ENCODE peak calls at places on chromosomes 16 and 17, in six cellular contexts. W is HFF-Myc, C is H9, Q is fibroblast of mammary gland, I is GM20000, V is gastrocnemius medialis. T is an unnamed sample.

GRCh38 chr17:4994081-4994595 is 3.2 kb downstream of the INCA1 start:
- DNase-seq in W (no peak), C (no peak), Q (peak), I (no peak), V (no peak), T (no peak)

GRCh38 chr17:78225088-78225865 is 6.2 kb upstream of the TMEM235 start:
- DNase-seq in W (no peak), C (no peak), Q (no peak), I (no peak), V (no peak), T (no peak)

GRCh38 chr16:69465083-69465721 is 40.8 kb downstream of the CYB5B start:
- DNase-seq in W (no peak), C (no peak), Q (no peak), I (peak), V (no peak), T (peak)

GRCh38 chr16:57500578-57501111 is 14.4 kb upstream of the DOK4 start:
- DNase-seq in W (no peak), C (no peak), Q (no peak), I (no peak), V (no peak), T (peak)

GRCh38 chr17:55295411-55296170 is 30.8 kb downstream of the HLF start:
- DNase-seq in W (peak), C (peak), Q (peak), I (peak), V (peak), T (peak)

GRCh38 chr17:29168079-29168758 is 12.0 kb downstream of the MYO18A start:
- DNase-seq in W (no peak), C (no peak), Q (no peak), I (no peak), V (no peak), T (no peak)

GRCh38 chr17:34423978-34424813 is 61.2 kb upstream of the CCL1 start:
- DNase-seq in W (no peak), C (peak), Q (no peak), I (no peak), V (no peak), T (peak)

GRCh38 chr16:24611310-24611709 is 71.9 kb downstream of the RBBP6 start:
- DNase-seq in W (no peak), C (no peak), Q (no peak), I (no peak), V (no peak), T (no peak)

GRCh38 chr17:81867952-81868673 is 3.0 kb downstream of the ARHGDIA start:
- DNase-seq in W (no peak), C (peak), Q (no peak), I (no peak), V (no peak), T (peak)

GRCh38 chr16:17083628-17084027 is 387.1 kb downstream of the XYLT1 start:
- DNase-seq in W (no peak), C (peak), Q (no peak), I (no peak), V (no peak), T (no peak)

GRCh38 chr17:57480438-57481196 is 224.3 kb downstream of the MSI2 start:
- DNase-seq in W (no peak), C (no peak), Q (peak), I (no peak), V (no peak), T (no peak)

GRCh38 chr16:31467151-31467550 is 4.8 kb upstream of the TGFB1I1 start:
- DNase-seq in W (no peak), C (no peak), Q (peak), I (peak), V (no peak), T (no peak)

GRCh38 chr16:31202402-31203385 is at the start of gene PYCARD:
- DNase-seq in W (no peak), C (peak), Q (peak), I (peak), V (no peak), T (peak)

GRCh38 chr16:21959050-21959449 is 5.9 kb downstream of the UQCRC2 start:
- DNase-seq in W (no peak), C (no peak), Q (no peak), I (peak), V (no peak), T (no peak)

GRCh38 chr16:78154729-78155461 is 55.4 kb downstream of the WWOX start:
- DNase-seq in W (no peak), C (no peak), Q (no peak), I (no peak), V (no peak), T (no peak)

GRCh38 chr16:49763826-49764225 is 92.1 kb downstream of the ZNF423 start:
- DNase-seq in W (no peak), C (no peak), Q (no peak), I (no peak), V (no peak), T (no peak)

GRCh38 chr17:1958134-1958881 is 66.8 kb downstream of the RTN4RL1 start:
- DNase-seq in W (no peak), C (no peak), Q (no peak), I (no peak), V (no peak), T (no peak)

GRCh38 chr17:65061621-65062020 is 5.1 kb upstream of the GNA13 start:
- DNase-seq in W (no peak), C (no peak), Q (no peak), I (no peak), V (no peak), T (no peak)

GRCh38 chr17:10305336-10306096 is 67.3 kb downstream of the MYH13 start:
- DNase-seq in W (no peak), C (no peak), Q (no peak), I (no peak), V (no peak), T (no peak)

GRCh38 chr17:50556803-50557202 is 3.7 kb upstream of the CACNA1G start:
- DNase-seq in W (no peak), C (no peak), Q (no peak), I (no peak), V (no peak), T (no peak)

GRCh38 chr17:59368218-59368857 is 36.9 kb downstream of the YPEL2 start:
- DNase-seq in W (no peak), C (no peak), Q (no peak), I (no peak), V (no peak), T (no peak)

GRCh38 chr17:75109047-75109406 is 742 bp upstream of the ARMC7 start:
- DNase-seq in W (no peak), C (peak), Q (no peak), I (no peak), V (no peak), T (peak)

GRCh38 chr16:31333686-31334649 is 21.0 kb upstream of the ITGAX start:
- DNase-seq in W (no peak), C (peak), Q (no peak), I (peak), V (no peak), T (peak)

GRCh38 chr17:27418366-27418615 is 38.0 kb upstream of the KSR1 start:
- DNase-seq in W (no peak), C (no peak), Q (no peak), I (no peak), V (no peak), T (no peak)

GRCh38 chr17:56583772-56584171 is 9.7 kb upstream of the NOG start:
- DNase-seq in W (no peak), C (no peak), Q (no peak), I (no peak), V (no peak), T (no peak)

GRCh38 chr16:75193265-75193650 is 13.7 kb downstream of the CTRB2 start:
- DNase-seq in W (no peak), C (no peak), Q (peak), I (no peak), V (no peak), T (no peak)

GRCh38 chr17:79792371-79792871 is 4.5 kb downstream of the CBX8 start:
- DNase-seq in W (no peak), C (no peak), Q (no peak), I (no peak), V (no peak), T (no peak)

GRCh38 chr16:48542020-48542473 is 67.9 kb downstream of the N4BP1 start:
- DNase-seq in W (no peak), C (no peak), Q (peak), I (no peak), V (peak), T (peak)

GRCh38 chr17:11598274-11599221 is at the start of gene DNAH9:
- DNase-seq in W (peak), C (peak), Q (peak), I (no peak), V (peak), T (peak)

GRCh38 chr17:74569392-74570003 is 2.2 kb upstream of the CD300H start:
- DNase-seq in W (peak), C (peak), Q (peak), I (no peak), V (no peak), T (peak)

GRCh38 chr17:39105705-39106104 is 45.7 kb downstream of the PLXDC1 start:
- DNase-seq in W (no peak), C (no peak), Q (no peak), I (no peak), V (no peak), T (no peak)

GRCh38 chr17:43578699-43579569 is 32.8 kb upstream of the ETV4 start:
- DNase-seq in W (no peak), C (peak), Q (peak), I (peak), V (no peak), T (peak)

GRCh38 chr16:88536971-88537751 is 33.0 kb upstream of the ZC3H18 start:
- DNase-seq in W (no peak), C (peak), Q (no peak), I (no peak), V (no peak), T (peak)

GRCh38 chr17:14741516-14741915 is 440.6 kb downstream of the HS3ST3B1 start:
- DNase-seq in W (no peak), C (no peak), Q (peak), I (no peak), V (no peak), T (no peak)

GRCh38 chr17:19392303-19392702 is 5.3 kb upstream of the MFAP4 start:
- DNase-seq in W (no peak), C (no peak), Q (no peak), I (no peak), V (no peak), T (no peak)

GRCh38 chr16:57389087-57389468 is 15.5 kb upstream of the CCL17 start:
- DNase-seq in W (no peak), C (no peak), Q (no peak), I (no peak), V (no peak), T (no peak)

T was measured in Calu3.